ENCODE peak calls at places on chromosomes 3 and 15, in six cellular contexts. One of them, this sample, is unnamed. For H3K9me3, the result is how much of the 10 kb centered on the place peaks cover.

GRCh38 chr15:31463521-31464102 is 137.0 kb downstream of the KLF13 start:
- DNase-seq in upper lobe of left lung: no peak
- DNase-seq in IMR-90: no peak
- DNase-seq in stomach: peak
- DNase-seq in MM.1S: no peak
- DNase-seq in CD8-positive, alpha-beta T cell: no peak
- DNase-seq in this sample: no peak

GRCh38 chr15:66742286-66742685 is 40.2 kb downstream of the SMAD6 start:
- DNase-seq in upper lobe of left lung: no peak
- DNase-seq in MM.1S: no peak
- DNase-seq in IMR-90: no peak
- DNase-seq in stomach: no peak
- DNase-seq in CD8-positive, alpha-beta T cell: no peak
- DNase-seq in this sample: no peak

GRCh38 chr3:43695443-43695842 is 4.7 kb downstream of the ABHD5 start:
- DNase-seq in IMR-90: peak
- DNase-seq in upper lobe of left lung: no peak
- DNase-seq in MM.1S: no peak
- DNase-seq in CD8-positive, alpha-beta T cell: no peak
- DNase-seq in stomach: no peak
- DNase-seq in this sample: no peak

GRCh38 chr15:99106417-99107220 is 1.7 kb downstream of the SYNM start:
- DNase-seq in upper lobe of left lung: no peak
- DNase-seq in stomach: no peak
- DNase-seq in MM.1S: no peak
- DNase-seq in CD8-positive, alpha-beta T cell: no peak
- DNase-seq in IMR-90: peak
- DNase-seq in this sample: no peak

GRCh38 chr3:25043757-25044156 is 384.3 kb upstream of the RARB start:
- DNase-seq in upper lobe of left lung: no peak
- DNase-seq in MM.1S: no peak
- DNase-seq in IMR-90: no peak
- DNase-seq in CD8-positive, alpha-beta T cell: no peak
- DNase-seq in stomach: no peak
- DNase-seq in this sample: no peak

GRCh38 chr3:56926513-56927282 is 124.9 kb upstream of the ARHGEF3 start:
- DNase-seq in upper lobe of left lung: no peak
- DNase-seq in MM.1S: no peak
- DNase-seq in IMR-90: peak
- DNase-seq in stomach: no peak
- DNase-seq in CD8-positive, alpha-beta T cell: no peak
- DNase-seq in this sample: no peak

GRCh38 chr15:62119224-62119925 is 45.7 kb downstream of the C2CD4B start:
- DNase-seq in stomach: no peak
- DNase-seq in IMR-90: peak
- DNase-seq in upper lobe of left lung: no peak
- DNase-seq in MM.1S: no peak
- DNase-seq in CD8-positive, alpha-beta T cell: no peak
- DNase-seq in this sample: no peak

GRCh38 chr3:188827593-188827992 is 344.2 kb upstream of the TPRG1 start:
- DNase-seq in MM.1S: no peak
- DNase-seq in CD8-positive, alpha-beta T cell: no peak
- DNase-seq in upper lobe of left lung: no peak
- DNase-seq in IMR-90: peak
- DNase-seq in stomach: no peak
- DNase-seq in this sample: no peak

GRCh38 chr15:88894348-88894818 is 961 bp downstream of the HAPLN3 start:
- DNase-seq in IMR-90: no peak
- DNase-seq in MM.1S: peak
- DNase-seq in CD8-positive, alpha-beta T cell: peak
- DNase-seq in stomach: peak
- DNase-seq in upper lobe of left lung: peak
- DNase-seq in this sample: peak

GRCh38 chr3:37243811-37244748 is 69.7 kb upstream of the LRRFIP2 start:
- DNase-seq in MM.1S: peak
- DNase-seq in IMR-90: peak
- DNase-seq in stomach: peak
- DNase-seq in upper lobe of left lung: peak
- DNase-seq in CD8-positive, alpha-beta T cell: peak
- DNase-seq in this sample: peak

GRCh38 chr3:73512095-73512494 is 112.6 kb downstream of the PDZRN3 start:
- DNase-seq in upper lobe of left lung: no peak
- DNase-seq in IMR-90: peak
- DNase-seq in stomach: no peak
- DNase-seq in MM.1S: no peak
- DNase-seq in CD8-positive, alpha-beta T cell: no peak
- DNase-seq in this sample: no peak

GRCh38 chr3:38992117-38992779 is 59.5 kb downstream of the SCN11A start:
- DNase-seq in MM.1S: no peak
- DNase-seq in CD8-positive, alpha-beta T cell: no peak
- DNase-seq in upper lobe of left lung: no peak
- DNase-seq in stomach: no peak
- DNase-seq in IMR-90: peak
- DNase-seq in this sample: no peak

GRCh38 chr3:153944084-153944483 is 177.1 kb upstream of the ARHGEF26 start:
- DNase-seq in CD8-positive, alpha-beta T cell: no peak
- DNase-seq in stomach: no peak
- DNase-seq in upper lobe of left lung: no peak
- DNase-seq in IMR-90: no peak
- DNase-seq in MM.1S: no peak
- DNase-seq in this sample: no peak

GRCh38 chr15:65913631-65914199 is 44.4 kb downstream of the RAB11A start:
- DNase-seq in CD8-positive, alpha-beta T cell: no peak
- DNase-seq in stomach: no peak
- DNase-seq in IMR-90: no peak
- DNase-seq in upper lobe of left lung: peak
- DNase-seq in MM.1S: no peak
- DNase-seq in this sample: no peak

GRCh38 chr3:194112120-194113106 is 23.5 kb upstream of the HES1 start:
- DNase-seq in IMR-90: no peak
- DNase-seq in MM.1S: no peak
- DNase-seq in stomach: peak
- DNase-seq in CD8-positive, alpha-beta T cell: no peak
- DNase-seq in upper lobe of left lung: no peak
- DNase-seq in this sample: no peak

GRCh38 chr3:194204036-194204792 is 68.3 kb downstream of the HES1 start:
- DNase-seq in stomach: no peak
- DNase-seq in CD8-positive, alpha-beta T cell: no peak
- DNase-seq in MM.1S: peak
- DNase-seq in IMR-90: no peak
- DNase-seq in upper lobe of left lung: peak
- DNase-seq in this sample: no peak

GRCh38 chr3:151900460-151900859 is 27.0 kb downstream of the SUCNR1 start:
- DNase-seq in IMR-90: no peak
- DNase-seq in stomach: no peak
- DNase-seq in MM.1S: no peak
- DNase-seq in CD8-positive, alpha-beta T cell: no peak
- DNase-seq in upper lobe of left lung: no peak
- DNase-seq in this sample: no peak

GRCh38 chr3:191762323-191762960 is 301.5 kb downstream of the PYDC2 start:
- DNase-seq in CD8-positive, alpha-beta T cell: no peak
- DNase-seq in MM.1S: no peak
- DNase-seq in stomach: no peak
- DNase-seq in IMR-90: no peak
- DNase-seq in upper lobe of left lung: no peak
- DNase-seq in this sample: no peak

GRCh38 chr3:59771760-59772159 is 721.9 kb upstream of the CFAP20DC start:
- DNase-seq in CD8-positive, alpha-beta T cell: no peak
- DNase-seq in MM.1S: no peak
- DNase-seq in upper lobe of left lung: no peak
- DNase-seq in stomach: no peak
- DNase-seq in IMR-90: peak
- DNase-seq in this sample: no peak

GRCh38 chr3:38163117-38163870 is 2.0 kb upstream of the OXSR1 start:
- DNase-seq in MM.1S: peak
- DNase-seq in upper lobe of left lung: no peak
- DNase-seq in CD8-positive, alpha-beta T cell: no peak
- DNase-seq in stomach: no peak
- DNase-seq in IMR-90: no peak
- DNase-seq in this sample: peak

GRCh38 chr15:50119063-50119700 is at the start of gene ATP8B4:
- DNase-seq in IMR-90: no peak
- DNase-seq in CD8-positive, alpha-beta T cell: no peak
- DNase-seq in MM.1S: no peak
- DNase-seq in stomach: no peak
- DNase-seq in upper lobe of left lung: no peak
- DNase-seq in this sample: no peak

GRCh38 chr3:179811321-179812095 is 158.7 kb downstream of the USP13 start:
- DNase-seq in upper lobe of left lung: no peak
- DNase-seq in stomach: peak
- DNase-seq in CD8-positive, alpha-beta T cell: no peak
- DNase-seq in MM.1S: peak
- DNase-seq in IMR-90: peak
- DNase-seq in this sample: peak

GRCh38 chr3:150341893-150342292 is 66.2 kb upstream of the TSC22D2 start:
- DNase-seq in MM.1S: no peak
- DNase-seq in stomach: no peak
- DNase-seq in upper lobe of left lung: no peak
- DNase-seq in CD8-positive, alpha-beta T cell: no peak
- DNase-seq in IMR-90: no peak
- DNase-seq in this sample: no peak

GRCh38 chr3:126476976-126477330 is 1.3 kb upstream of the ZXDC start:
- DNase-seq in MM.1S: no peak
- DNase-seq in IMR-90: no peak
- DNase-seq in stomach: no peak
- DNase-seq in CD8-positive, alpha-beta T cell: no peak
- DNase-seq in upper lobe of left lung: no peak
- DNase-seq in this sample: no peak

GRCh38 chr3:143700431-143700975 is 147.8 kb downstream of the SLC9A9 start:
- DNase-seq in stomach: no peak
- DNase-seq in MM.1S: no peak
- DNase-seq in IMR-90: no peak
- DNase-seq in upper lobe of left lung: no peak
- DNase-seq in CD8-positive, alpha-beta T cell: no peak
- DNase-seq in this sample: no peak

GRCh38 chr15:60536951-60537350 is 58.0 kb upstream of the ICE2 start:
- DNase-seq in CD8-positive, alpha-beta T cell: no peak
- DNase-seq in stomach: no peak
- DNase-seq in MM.1S: no peak
- DNase-seq in IMR-90: no peak
- DNase-seq in upper lobe of left lung: no peak
- DNase-seq in this sample: no peak

GRCh38 chr3:155747867-155748266 is 3.0 kb upstream of the PLCH1 start:
- DNase-seq in MM.1S: no peak
- DNase-seq in upper lobe of left lung: no peak
- DNase-seq in stomach: no peak
- DNase-seq in CD8-positive, alpha-beta T cell: no peak
- DNase-seq in IMR-90: no peak
- DNase-seq in this sample: no peak

GRCh38 chr15:38564557-38565286 is at the start of gene RASGRP1:
- DNase-seq in MM.1S: peak
- DNase-seq in CD8-positive, alpha-beta T cell: peak
- DNase-seq in stomach: peak
- DNase-seq in IMR-90: peak
- DNase-seq in upper lobe of left lung: peak
- DNase-seq in this sample: peak

GRCh38 chr3:119181765-119182164 is 8.4 kb downstream of the UPK1B start:
- DNase-seq in upper lobe of left lung: no peak
- DNase-seq in MM.1S: no peak
- DNase-seq in CD8-positive, alpha-beta T cell: no peak
- DNase-seq in stomach: peak
- DNase-seq in IMR-90: no peak
- DNase-seq in this sample: no peak

GRCh38 chr3:177290633-177291032 is 93.4 kb upstream of the TBL1XR1 start:
- DNase-seq in MM.1S: no peak
- DNase-seq in upper lobe of left lung: no peak
- DNase-seq in CD8-positive, alpha-beta T cell: no peak
- DNase-seq in stomach: peak
- DNase-seq in IMR-90: no peak
- DNase-seq in this sample: no peak

GRCh38 chr3:53493997-53494791 is at the start of gene CACNA1D:
- DNase-seq in IMR-90: no peak
- DNase-seq in stomach: peak
- DNase-seq in CD8-positive, alpha-beta T cell: no peak
- DNase-seq in upper lobe of left lung: peak
- DNase-seq in MM.1S: peak
- DNase-seq in this sample: no peak

GRCh38 chr3:119295816-119296484 is 1.8 kb downstream of the ARHGAP31 start:
- DNase-seq in upper lobe of left lung: no peak
- DNase-seq in CD8-positive, alpha-beta T cell: no peak
- DNase-seq in stomach: no peak
- DNase-seq in IMR-90: no peak
- DNase-seq in MM.1S: no peak
- DNase-seq in this sample: no peak

GRCh38 chr3:82087958-82088357 is 326.5 kb upstream of the GBE1 start:
- DNase-seq in upper lobe of left lung: no peak
- DNase-seq in stomach: no peak
- DNase-seq in CD8-positive, alpha-beta T cell: no peak
- DNase-seq in IMR-90: peak
- DNase-seq in MM.1S: no peak
- DNase-seq in this sample: no peak

GRCh38 chr3:25603703-25604102 is 61.0 kb downstream of the TOP2B start:
- DNase-seq in upper lobe of left lung: no peak
- DNase-seq in IMR-90: no peak
- DNase-seq in MM.1S: no peak
- DNase-seq in CD8-positive, alpha-beta T cell: no peak
- DNase-seq in stomach: no peak
- DNase-seq in this sample: no peak

GRCh38 chr3:171354049-171354705 is 106.0 kb downstream of the TNIK start:
- DNase-seq in CD8-positive, alpha-beta T cell: no peak
- DNase-seq in IMR-90: no peak
- DNase-seq in stomach: no peak
- DNase-seq in upper lobe of left lung: no peak
- DNase-seq in MM.1S: no peak
- DNase-seq in this sample: no peak
- H3K27ac ChIP-seq in CD8-positive, alpha-beta T cell: no peak
- H3K27ac ChIP-seq in IMR-90: no peak
- H3K27ac ChIP-seq in stomach: no peak
- H3K27ac ChIP-seq in upper lobe of left lung: no peak
- H3K27ac ChIP-seq in MM.1S: no peak
- H3K27ac ChIP-seq in this sample: no peak

GRCh38 chr15:26711445-26711844 is 61.4 kb downstream of the GABRB3 start:
- DNase-seq in MM.1S: no peak
- DNase-seq in CD8-positive, alpha-beta T cell: no peak
- DNase-seq in stomach: no peak
- DNase-seq in upper lobe of left lung: no peak
- DNase-seq in IMR-90: no peak
- DNase-seq in this sample: no peak
- H3K9me3 ChIP-seq in MM.1S: under half
- H3K9me3 ChIP-seq in CD8-positive, alpha-beta T cell: under half
- H3K9me3 ChIP-seq in stomach: under half
- H3K9me3 ChIP-seq in upper lobe of left lung: under half
- H3K9me3 ChIP-seq in IMR-90: under half
- H3K9me3 ChIP-seq in this sample: under half

GRCh38 chr3:147354621-147355020 is 51.7 kb downstream of the ZIC4 start:
- DNase-seq in upper lobe of left lung: peak
- DNase-seq in IMR-90: no peak
- DNase-seq in stomach: no peak
- DNase-seq in CD8-positive, alpha-beta T cell: no peak
- DNase-seq in MM.1S: no peak
- DNase-seq in this sample: no peak
- H3K27ac ChIP-seq in upper lobe of left lung: no peak
- H3K27ac ChIP-seq in IMR-90: no peak
- H3K27ac ChIP-seq in stomach: no peak
- H3K27ac ChIP-seq in CD8-positive, alpha-beta T cell: no peak
- H3K27ac ChIP-seq in MM.1S: no peak
- H3K27ac ChIP-seq in this sample: no peak

GRCh38 chr15:22240951-22241350 is 160.6 kb downstream of the OR4M2 start:
- DNase-seq in MM.1S: no peak
- DNase-seq in CD8-positive, alpha-beta T cell: no peak
- DNase-seq in stomach: no peak
- DNase-seq in IMR-90: no peak
- DNase-seq in upper lobe of left lung: no peak
- DNase-seq in this sample: no peak
- H3K9me3 ChIP-seq in MM.1S: under half
- H3K9me3 ChIP-seq in CD8-positive, alpha-beta T cell: under half
- H3K9me3 ChIP-seq in stomach: under half
- H3K9me3 ChIP-seq in IMR-90: under half
- H3K9me3 ChIP-seq in upper lobe of left lung: under half
- H3K9me3 ChIP-seq in this sample: under half